ENCODE peak calls at places on chromosomes 16 and 17, in six cellular contexts. One of them, this sample, is unnamed.

GRCh38 chr16:58462997-58463891 is 36.7 kb upstream of the NDRG4 start:
- DNase-seq in posterior cingulate gyrus: peak; percentile 87
- DNase-seq in smooth muscle cell of the brain vasculature: no peak
- DNase-seq in HEK293T: peak; percentile 55
- DNase-seq in activated naive CD8-positive, alpha-beta T cell treated with anti-CD3 and anti-CD28 coated beads, Interleukin-2, amount 50 U/mL, for 24 hours: peak; percentile 11
- DNase-seq in activated CD4-positive, alpha-beta memory T cell treated with anti-CD3 and anti-CD28 coated beads, Interleukin-2, amount 10 ng/mL, durations not matched to agents 7 days and 5 days: no peak
- DNase-seq in this sample: no peak

GRCh38 chr17:1773755-1774181 is 11.9 kb downstream of the SERPINF1 start:
- DNase-seq in posterior cingulate gyrus: no peak
- DNase-seq in activated naive CD8-positive, alpha-beta T cell treated with anti-CD3 and anti-CD28 coated beads, Interleukin-2, amount 50 U/mL, for 24 hours: no peak
- DNase-seq in smooth muscle cell of the brain vasculature: no peak
- DNase-seq in HEK293T: no peak
- DNase-seq in activated CD4-positive, alpha-beta memory T cell treated with anti-CD3 and anti-CD28 coated beads, Interleukin-2, amount 10 ng/mL, durations not matched to agents 7 days and 5 days: no peak
- DNase-seq in this sample: no peak

GRCh38 chr17:511001-511690 is 158.5 kb upstream of the RPH3AL start:
- DNase-seq in HEK293T: no peak
- DNase-seq in activated naive CD8-positive, alpha-beta T cell treated with anti-CD3 and anti-CD28 coated beads, Interleukin-2, amount 50 U/mL, for 24 hours: no peak
- DNase-seq in smooth muscle cell of the brain vasculature: no peak
- DNase-seq in activated CD4-positive, alpha-beta memory T cell treated with anti-CD3 and anti-CD28 coated beads, Interleukin-2, amount 10 ng/mL, durations not matched to agents 7 days and 5 days: no peak
- DNase-seq in posterior cingulate gyrus: peak; percentile 52
- DNase-seq in this sample: no peak

GRCh38 chr16:83727751-83728352 is 79.9 kb upstream of the HSBP1 start:
- DNase-seq in posterior cingulate gyrus: no peak
- DNase-seq in smooth muscle cell of the brain vasculature: no peak
- DNase-seq in activated naive CD8-positive, alpha-beta T cell treated with anti-CD3 and anti-CD28 coated beads, Interleukin-2, amount 50 U/mL, for 24 hours: no peak
- DNase-seq in HEK293T: no peak
- DNase-seq in activated CD4-positive, alpha-beta memory T cell treated with anti-CD3 and anti-CD28 coated beads, Interleukin-2, amount 10 ng/mL, durations not matched to agents 7 days and 5 days: no peak
- DNase-seq in this sample: no peak

GRCh38 chr17:14198013-14198412 is 38.6 kb downstream of the CDRT15 start:
- DNase-seq in posterior cingulate gyrus: no peak
- DNase-seq in activated CD4-positive, alpha-beta memory T cell treated with anti-CD3 and anti-CD28 coated beads, Interleukin-2, amount 10 ng/mL, durations not matched to agents 7 days and 5 days: no peak
- DNase-seq in smooth muscle cell of the brain vasculature: no peak
- DNase-seq in activated naive CD8-positive, alpha-beta T cell treated with anti-CD3 and anti-CD28 coated beads, Interleukin-2, amount 50 U/mL, for 24 hours: no peak
- DNase-seq in HEK293T: no peak
- DNase-seq in this sample: no peak

GRCh38 chr16:27386674-27387073 is 15.3 kb upstream of the IL21R start:
- DNase-seq in smooth muscle cell of the brain vasculature: no peak
- DNase-seq in posterior cingulate gyrus: no peak
- DNase-seq in HEK293T: no peak
- DNase-seq in activated naive CD8-positive, alpha-beta T cell treated with anti-CD3 and anti-CD28 coated beads, Interleukin-2, amount 50 U/mL, for 24 hours: no peak
- DNase-seq in activated CD4-positive, alpha-beta memory T cell treated with anti-CD3 and anti-CD28 coated beads, Interleukin-2, amount 10 ng/mL, durations not matched to agents 7 days and 5 days: no peak
- DNase-seq in this sample: no peak

GRCh38 chr16:73418051-73418450 is 370.1 kb upstream of the ZFHX3 start:
- DNase-seq in posterior cingulate gyrus: no peak
- DNase-seq in activated CD4-positive, alpha-beta memory T cell treated with anti-CD3 and anti-CD28 coated beads, Interleukin-2, amount 10 ng/mL, durations not matched to agents 7 days and 5 days: no peak
- DNase-seq in activated naive CD8-positive, alpha-beta T cell treated with anti-CD3 and anti-CD28 coated beads, Interleukin-2, amount 50 U/mL, for 24 hours: no peak
- DNase-seq in smooth muscle cell of the brain vasculature: no peak
- DNase-seq in HEK293T: no peak
- DNase-seq in this sample: no peak

GRCh38 chr17:70414275-70414674 is 244.9 kb downstream of the KCNJ2 start:
- DNase-seq in posterior cingulate gyrus: no peak
- DNase-seq in HEK293T: no peak
- DNase-seq in smooth muscle cell of the brain vasculature: no peak
- DNase-seq in activated CD4-positive, alpha-beta memory T cell treated with anti-CD3 and anti-CD28 coated beads, Interleukin-2, amount 10 ng/mL, durations not matched to agents 7 days and 5 days: no peak
- DNase-seq in activated naive CD8-positive, alpha-beta T cell treated with anti-CD3 and anti-CD28 coated beads, Interleukin-2, amount 50 U/mL, for 24 hours: no peak
- DNase-seq in this sample: no peak

GRCh38 chr17:50783905-50784304 is 16.6 kb upstream of the ANKRD40CL start:
- DNase-seq in smooth muscle cell of the brain vasculature: no peak
- DNase-seq in HEK293T: no peak
- DNase-seq in posterior cingulate gyrus: no peak
- DNase-seq in activated CD4-positive, alpha-beta memory T cell treated with anti-CD3 and anti-CD28 coated beads, Interleukin-2, amount 10 ng/mL, durations not matched to agents 7 days and 5 days: no peak
- DNase-seq in activated naive CD8-positive, alpha-beta T cell treated with anti-CD3 and anti-CD28 coated beads, Interleukin-2, amount 50 U/mL, for 24 hours: no peak
- DNase-seq in this sample: no peak

GRCh38 chr17:55171634-55172328 is 93.0 kb upstream of the HLF start:
- DNase-seq in HEK293T: no peak
- DNase-seq in posterior cingulate gyrus: no peak
- DNase-seq in activated naive CD8-positive, alpha-beta T cell treated with anti-CD3 and anti-CD28 coated beads, Interleukin-2, amount 50 U/mL, for 24 hours: no peak
- DNase-seq in activated CD4-positive, alpha-beta memory T cell treated with anti-CD3 and anti-CD28 coated beads, Interleukin-2, amount 10 ng/mL, durations not matched to agents 7 days and 5 days: no peak
- DNase-seq in smooth muscle cell of the brain vasculature: no peak
- DNase-seq in this sample: no peak

GRCh38 chr17:4678448-4679026 is 25.4 kb downstream of the PELP1 start:
- DNase-seq in posterior cingulate gyrus: no peak
- DNase-seq in smooth muscle cell of the brain vasculature: peak; percentile 52
- DNase-seq in activated CD4-positive, alpha-beta memory T cell treated with anti-CD3 and anti-CD28 coated beads, Interleukin-2, amount 10 ng/mL, durations not matched to agents 7 days and 5 days: peak; percentile 34
- DNase-seq in activated naive CD8-positive, alpha-beta T cell treated with anti-CD3 and anti-CD28 coated beads, Interleukin-2, amount 50 U/mL, for 24 hours: peak; percentile 52
- DNase-seq in HEK293T: no peak
- DNase-seq in this sample: no peak

GRCh38 chr17:82789051-82789592 is 37.3 kb downstream of the TBCD start:
- DNase-seq in activated CD4-positive, alpha-beta memory T cell treated with anti-CD3 and anti-CD28 coated beads, Interleukin-2, amount 10 ng/mL, durations not matched to agents 7 days and 5 days: no peak
- DNase-seq in smooth muscle cell of the brain vasculature: no peak
- DNase-seq in activated naive CD8-positive, alpha-beta T cell treated with anti-CD3 and anti-CD28 coated beads, Interleukin-2, amount 50 U/mL, for 24 hours: no peak
- DNase-seq in posterior cingulate gyrus: no peak
- DNase-seq in HEK293T: no peak
- DNase-seq in this sample: no peak

GRCh38 chr16:46929378-46930332 is 43.8 kb downstream of the DNAJA2 start:
- DNase-seq in activated naive CD8-positive, alpha-beta T cell treated with anti-CD3 and anti-CD28 coated beads, Interleukin-2, amount 50 U/mL, for 24 hours: peak; percentile 74
- DNase-seq in smooth muscle cell of the brain vasculature: no peak
- DNase-seq in posterior cingulate gyrus: peak; percentile 97
- DNase-seq in HEK293T: peak; percentile 86
- DNase-seq in activated CD4-positive, alpha-beta memory T cell treated with anti-CD3 and anti-CD28 coated beads, Interleukin-2, amount 10 ng/mL, durations not matched to agents 7 days and 5 days: peak; percentile 75
- DNase-seq in this sample: peak; percentile 51

GRCh38 chr16:720990-721764 is at the start of gene ANTKMT:
- DNase-seq in smooth muscle cell of the brain vasculature: no peak
- DNase-seq in posterior cingulate gyrus: peak; percentile 96
- DNase-seq in activated naive CD8-positive, alpha-beta T cell treated with anti-CD3 and anti-CD28 coated beads, Interleukin-2, amount 50 U/mL, for 24 hours: peak; percentile 84
- DNase-seq in HEK293T: peak; percentile 89
- DNase-seq in activated CD4-positive, alpha-beta memory T cell treated with anti-CD3 and anti-CD28 coated beads, Interleukin-2, amount 10 ng/mL, durations not matched to agents 7 days and 5 days: peak; percentile 77
- DNase-seq in this sample: peak; percentile 77

GRCh38 chr16:83393196-83393981 is 414.4 kb upstream of the HSBP1 start:
- DNase-seq in activated CD4-positive, alpha-beta memory T cell treated with anti-CD3 and anti-CD28 coated beads, Interleukin-2, amount 10 ng/mL, durations not matched to agents 7 days and 5 days: no peak
- DNase-seq in smooth muscle cell of the brain vasculature: no peak
- DNase-seq in posterior cingulate gyrus: no peak
- DNase-seq in HEK293T: no peak
- DNase-seq in activated naive CD8-positive, alpha-beta T cell treated with anti-CD3 and anti-CD28 coated beads, Interleukin-2, amount 50 U/mL, for 24 hours: no peak
- DNase-seq in this sample: no peak

GRCh38 chr17:77245162-77245926 is 104.6 kb downstream of the SEC14L1 start:
- DNase-seq in activated naive CD8-positive, alpha-beta T cell treated with anti-CD3 and anti-CD28 coated beads, Interleukin-2, amount 50 U/mL, for 24 hours: no peak
- DNase-seq in activated CD4-positive, alpha-beta memory T cell treated with anti-CD3 and anti-CD28 coated beads, Interleukin-2, amount 10 ng/mL, durations not matched to agents 7 days and 5 days: no peak
- DNase-seq in HEK293T: no peak
- DNase-seq in posterior cingulate gyrus: no peak
- DNase-seq in smooth muscle cell of the brain vasculature: no peak
- DNase-seq in this sample: no peak

GRCh38 chr16:57623251-57624043 is 5.0 kb upstream of the ADGRG1 start:
- DNase-seq in posterior cingulate gyrus: peak; percentile 97
- DNase-seq in activated naive CD8-positive, alpha-beta T cell treated with anti-CD3 and anti-CD28 coated beads, Interleukin-2, amount 50 U/mL, for 24 hours: no peak
- DNase-seq in HEK293T: no peak
- DNase-seq in smooth muscle cell of the brain vasculature: no peak
- DNase-seq in activated CD4-positive, alpha-beta memory T cell treated with anti-CD3 and anti-CD28 coated beads, Interleukin-2, amount 10 ng/mL, durations not matched to agents 7 days and 5 days: no peak
- DNase-seq in this sample: peak; percentile 85

GRCh38 chr16:12729448-12729847 is 74.2 kb downstream of the CPPED1 start:
- DNase-seq in HEK293T: no peak
- DNase-seq in activated CD4-positive, alpha-beta memory T cell treated with anti-CD3 and anti-CD28 coated beads, Interleukin-2, amount 10 ng/mL, durations not matched to agents 7 days and 5 days: no peak
- DNase-seq in posterior cingulate gyrus: no peak
- DNase-seq in activated naive CD8-positive, alpha-beta T cell treated with anti-CD3 and anti-CD28 coated beads, Interleukin-2, amount 50 U/mL, for 24 hours: no peak
- DNase-seq in smooth muscle cell of the brain vasculature: peak; percentile 62
- DNase-seq in this sample: no peak

GRCh38 chr16:50902457-50902856 is 160.6 kb downstream of the CYLD start:
- DNase-seq in smooth muscle cell of the brain vasculature: no peak
- DNase-seq in posterior cingulate gyrus: no peak
- DNase-seq in HEK293T: no peak
- DNase-seq in activated naive CD8-positive, alpha-beta T cell treated with anti-CD3 and anti-CD28 coated beads, Interleukin-2, amount 50 U/mL, for 24 hours: no peak
- DNase-seq in activated CD4-positive, alpha-beta memory T cell treated with anti-CD3 and anti-CD28 coated beads, Interleukin-2, amount 10 ng/mL, durations not matched to agents 7 days and 5 days: no peak
- DNase-seq in this sample: no peak

GRCh38 chr16:87828071-87828971 is 41.0 kb downstream of the SLC7A5 start:
- DNase-seq in posterior cingulate gyrus: peak; percentile 75
- DNase-seq in activated CD4-positive, alpha-beta memory T cell treated with anti-CD3 and anti-CD28 coated beads, Interleukin-2, amount 10 ng/mL, durations not matched to agents 7 days and 5 days: no peak
- DNase-seq in smooth muscle cell of the brain vasculature: no peak
- DNase-seq in HEK293T: no peak
- DNase-seq in activated naive CD8-positive, alpha-beta T cell treated with anti-CD3 and anti-CD28 coated beads, Interleukin-2, amount 50 U/mL, for 24 hours: peak; percentile 48
- DNase-seq in this sample: no peak

GRCh38 chr16:84324439-84325262 is 30.0 kb downstream of the WFDC1 start:
- DNase-seq in posterior cingulate gyrus: no peak
- DNase-seq in activated CD4-positive, alpha-beta memory T cell treated with anti-CD3 and anti-CD28 coated beads, Interleukin-2, amount 10 ng/mL, durations not matched to agents 7 days and 5 days: no peak
- DNase-seq in HEK293T: no peak
- DNase-seq in smooth muscle cell of the brain vasculature: no peak
- DNase-seq in activated naive CD8-positive, alpha-beta T cell treated with anti-CD3 and anti-CD28 coated beads, Interleukin-2, amount 50 U/mL, for 24 hours: no peak
- DNase-seq in this sample: no peak

GRCh38 chr17:57144567-57144966 is 59.5 kb downstream of the AKAP1 start:
- DNase-seq in smooth muscle cell of the brain vasculature: no peak
- DNase-seq in activated CD4-positive, alpha-beta memory T cell treated with anti-CD3 and anti-CD28 coated beads, Interleukin-2, amount 10 ng/mL, durations not matched to agents 7 days and 5 days: no peak
- DNase-seq in posterior cingulate gyrus: no peak
- DNase-seq in HEK293T: no peak
- DNase-seq in activated naive CD8-positive, alpha-beta T cell treated with anti-CD3 and anti-CD28 coated beads, Interleukin-2, amount 50 U/mL, for 24 hours: no peak
- DNase-seq in this sample: no peak